ENCODE peak calls at places on chromosomes 16 and 17, in seven cellular contexts. One of them, this sample, is unnamed.

GRCh38 chr16:71853413-71853812 is 7.6 kb downstream of the ATXN1L start:
- DNase-seq in heart left ventricle: no peak
- DNase-seq in bronchial epithelial cell: no peak
- DNase-seq in lower leg skin: no peak
- DNase-seq in foreskin fibroblast: no peak
- DNase-seq in IMR-90: no peak
- DNase-seq in ovary: no peak
- DNase-seq in this sample: no peak

GRCh38 chr17:81712468-81713003 is 452 bp downstream of the SLC25A10 start:
- DNase-seq in heart left ventricle: no peak
- DNase-seq in bronchial epithelial cell: no peak
- DNase-seq in lower leg skin: no peak
- DNase-seq in foreskin fibroblast: no peak
- DNase-seq in IMR-90: no peak
- DNase-seq in ovary: no peak
- DNase-seq in this sample: no peak

GRCh38 chr16:13453938-13454553 is 465.9 kb upstream of the ERCC4 start:
- DNase-seq in heart left ventricle: no peak
- DNase-seq in bronchial epithelial cell: peak; percentile 13
- DNase-seq in lower leg skin: no peak
- DNase-seq in foreskin fibroblast: peak; percentile 47
- DNase-seq in IMR-90: no peak
- DNase-seq in ovary: no peak
- DNase-seq in this sample: no peak

GRCh38 chr17:61837175-61838051 is 25.9 kb downstream of the BRIP1 start:
- DNase-seq in heart left ventricle: no peak
- DNase-seq in bronchial epithelial cell: peak; percentile 52
- DNase-seq in lower leg skin: no peak
- DNase-seq in foreskin fibroblast: peak; percentile 51
- DNase-seq in IMR-90: peak; percentile 81
- DNase-seq in ovary: peak; percentile 56
- DNase-seq in this sample: peak; percentile 26

GRCh38 chr17:39270923-39271322 is 45.2 kb upstream of the STAC2 start:
- DNase-seq in heart left ventricle: no peak
- DNase-seq in bronchial epithelial cell: peak; percentile 13
- DNase-seq in lower leg skin: no peak
- DNase-seq in foreskin fibroblast: peak; percentile 55
- DNase-seq in IMR-90: peak; percentile 81
- DNase-seq in ovary: no peak
- DNase-seq in this sample: no peak

GRCh38 chr16:6891486-6891885 is 441.2 kb upstream of the RBFOX1 start:
- DNase-seq in heart left ventricle: no peak
- DNase-seq in bronchial epithelial cell: peak; percentile 29
- DNase-seq in lower leg skin: no peak
- DNase-seq in foreskin fibroblast: no peak
- DNase-seq in IMR-90: no peak
- DNase-seq in ovary: no peak
- DNase-seq in this sample: no peak

GRCh38 chr17:71516149-71516548 is 604.7 kb upstream of the SOX9 start:
- DNase-seq in heart left ventricle: no peak
- DNase-seq in bronchial epithelial cell: peak; percentile 56
- DNase-seq in lower leg skin: no peak
- DNase-seq in foreskin fibroblast: no peak
- DNase-seq in IMR-90: no peak
- DNase-seq in ovary: no peak
- DNase-seq in this sample: no peak

GRCh38 chr17:48997103-48997826 is at the start of gene IGF2BP1:
- DNase-seq in heart left ventricle: no peak
- DNase-seq in bronchial epithelial cell: no peak
- DNase-seq in lower leg skin: peak; percentile 82
- DNase-seq in foreskin fibroblast: peak; percentile 61
- DNase-seq in IMR-90: peak; percentile 78
- DNase-seq in ovary: no peak
- DNase-seq in this sample: peak; percentile 56

GRCh38 chr17:17736205-17737183 is 55.2 kb downstream of the RAI1 start:
- DNase-seq in heart left ventricle: no peak
- DNase-seq in bronchial epithelial cell: no peak
- DNase-seq in lower leg skin: no peak
- DNase-seq in foreskin fibroblast: no peak
- DNase-seq in IMR-90: peak; percentile 43
- DNase-seq in ovary: no peak
- DNase-seq in this sample: no peak

GRCh38 chr16:72860726-72861562 is 187.0 kb downstream of the ZFHX3 start:
- DNase-seq in heart left ventricle: no peak
- DNase-seq in bronchial epithelial cell: no peak
- DNase-seq in lower leg skin: peak; percentile 70
- DNase-seq in foreskin fibroblast: no peak
- DNase-seq in IMR-90: no peak
- DNase-seq in ovary: no peak
- DNase-seq in this sample: no peak

GRCh38 chr17:74063439-74063838 is 140.0 kb upstream of the RPL38 start:
- DNase-seq in heart left ventricle: no peak
- DNase-seq in bronchial epithelial cell: no peak
- DNase-seq in lower leg skin: no peak
- DNase-seq in foreskin fibroblast: no peak
- DNase-seq in IMR-90: no peak
- DNase-seq in ovary: no peak
- DNase-seq in this sample: no peak

GRCh38 chr17:51761105-51761504 is 397.4 kb downstream of the CA10 start:
- DNase-seq in heart left ventricle: no peak
- DNase-seq in bronchial epithelial cell: no peak
- DNase-seq in lower leg skin: no peak
- DNase-seq in foreskin fibroblast: no peak
- DNase-seq in IMR-90: no peak
- DNase-seq in ovary: no peak
- DNase-seq in this sample: no peak

GRCh38 chr16:24838554-24839266 is 7.1 kb upstream of the SLC5A11 start:
- DNase-seq in heart left ventricle: no peak
- DNase-seq in bronchial epithelial cell: peak; percentile 74
- DNase-seq in lower leg skin: peak; percentile 75
- DNase-seq in foreskin fibroblast: peak; percentile 42
- DNase-seq in IMR-90: peak; percentile 70
- DNase-seq in ovary: no peak
- DNase-seq in this sample: no peak

GRCh38 chr17:14300628-14301278 is at the start of gene HS3ST3B1:
- DNase-seq in heart left ventricle: peak; percentile 98
- DNase-seq in bronchial epithelial cell: peak; percentile 95
- DNase-seq in lower leg skin: peak; percentile 100
- DNase-seq in foreskin fibroblast: peak; percentile 100
- DNase-seq in IMR-90: peak; percentile 100
- DNase-seq in ovary: peak; percentile 99
- DNase-seq in this sample: peak; percentile 99
- TF ChIP-seq CTCF in heart left ventricle: no peak
- TF ChIP-seq CTCF in bronchial epithelial cell: no peak
- TF ChIP-seq CTCF in lower leg skin: no peak
- TF ChIP-seq CTCF in foreskin fibroblast: no peak
- TF ChIP-seq CTCF in IMR-90: no peak
- TF ChIP-seq CTCF in ovary: peak; percentile 51
- TF ChIP-seq CTCF in this sample: no peak

GRCh38 chr16:26453215-26453614 is 613.5 kb upstream of the C16orf82 start:
- DNase-seq in heart left ventricle: no peak
- DNase-seq in bronchial epithelial cell: no peak
- DNase-seq in lower leg skin: no peak
- DNase-seq in foreskin fibroblast: no peak
- DNase-seq in IMR-90: no peak
- DNase-seq in ovary: no peak
- DNase-seq in this sample: no peak
- TF ChIP-seq CTCF in heart left ventricle: no peak
- TF ChIP-seq CTCF in bronchial epithelial cell: no peak
- TF ChIP-seq CTCF in lower leg skin: no peak
- TF ChIP-seq CTCF in foreskin fibroblast: no peak
- TF ChIP-seq CTCF in IMR-90: no peak
- TF ChIP-seq CTCF in ovary: no peak
- TF ChIP-seq CTCF in this sample: no peak

DNA sequence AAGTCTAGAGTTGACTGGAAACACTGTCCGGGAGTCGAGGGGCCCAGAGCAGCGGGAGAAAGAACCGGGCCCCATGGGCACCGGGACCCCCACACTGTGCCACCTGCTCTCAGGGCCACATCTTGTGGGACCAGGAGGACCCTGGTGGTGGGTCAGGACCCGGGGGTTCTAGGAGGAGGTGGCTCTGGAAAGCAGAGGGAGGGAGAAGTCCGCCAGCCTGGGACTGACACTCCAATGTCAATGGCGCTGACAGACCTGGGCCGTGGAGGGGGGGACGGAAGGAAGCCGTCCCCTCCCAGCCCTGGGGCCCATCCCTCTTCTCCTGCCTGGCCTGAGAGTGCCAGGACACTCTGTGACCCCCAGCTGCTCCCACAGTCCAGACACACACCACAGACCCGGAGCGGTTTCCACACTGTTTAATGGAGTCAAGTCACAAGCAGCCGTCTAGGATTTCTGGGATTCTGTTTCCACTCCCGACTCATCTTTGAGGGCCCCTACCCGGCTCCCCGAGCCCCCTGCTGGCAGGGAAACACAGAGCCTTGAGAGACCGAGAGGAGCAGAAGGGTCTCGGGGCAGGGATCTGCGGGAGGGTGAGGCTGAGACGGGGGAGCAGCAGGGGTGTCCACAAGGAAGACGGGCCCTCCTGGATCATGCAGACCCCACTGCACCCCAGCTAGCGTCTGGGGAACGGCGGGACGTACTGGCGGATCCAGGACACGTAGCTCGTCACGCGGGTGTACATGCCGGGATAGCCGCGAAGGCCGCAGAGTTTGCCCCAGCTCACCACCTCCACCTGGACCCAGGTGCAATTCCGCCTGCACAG is 23.6 kb upstream of the UBE2I start:
- DNase-seq in heart left ventricle: peak; percentile 57
- DNase-seq in bronchial epithelial cell: no peak
- DNase-seq in lower leg skin: no peak
- DNase-seq in foreskin fibroblast: no peak
- DNase-seq in IMR-90: no peak
- DNase-seq in ovary: no peak
- DNase-seq in this sample: no peak
- TF ChIP-seq CTCF in heart left ventricle: no peak
- TF ChIP-seq CTCF in bronchial epithelial cell: no peak
- TF ChIP-seq CTCF in lower leg skin: no peak
- TF ChIP-seq CTCF in foreskin fibroblast: no peak
- TF ChIP-seq CTCF in IMR-90: no peak
- TF ChIP-seq CTCF in ovary: no peak
- TF ChIP-seq CTCF in this sample: no peak

DNA sequence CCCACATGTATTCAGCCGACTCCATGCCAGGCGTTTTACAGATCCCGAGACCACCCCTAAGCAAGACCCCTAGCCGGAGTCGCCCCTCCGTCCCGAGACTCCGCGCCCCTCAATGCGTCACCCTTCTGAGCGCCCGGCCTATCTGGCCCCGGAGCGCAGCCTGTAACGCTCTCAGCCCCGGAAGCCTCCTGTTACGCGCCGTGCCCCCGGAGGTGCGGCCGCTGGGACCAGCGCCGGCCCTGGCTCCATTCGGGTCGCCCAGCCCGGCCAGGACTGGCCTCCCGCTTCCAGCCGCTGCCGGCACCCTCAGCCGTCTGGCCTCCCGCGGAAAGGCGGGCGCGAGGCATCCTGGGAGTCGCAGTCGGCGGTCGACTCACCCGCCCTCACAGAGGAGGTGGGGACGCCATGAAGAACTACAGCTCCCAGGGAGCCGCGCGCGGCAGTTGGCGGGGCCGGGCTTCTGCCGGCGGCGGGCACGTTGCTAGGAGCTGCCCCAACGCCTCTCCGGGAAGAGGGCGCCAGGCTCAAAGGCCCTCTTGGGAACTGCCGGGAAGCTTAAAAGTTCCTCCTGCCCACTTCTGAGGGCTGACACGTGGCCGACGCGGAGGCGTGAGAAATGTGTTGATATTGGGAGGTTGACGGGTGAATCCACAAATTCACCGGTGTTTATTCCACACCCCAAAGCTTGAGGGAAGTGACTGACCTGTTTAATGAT is at the start of gene FBF1:
- DNase-seq in heart left ventricle: peak; percentile 97
- DNase-seq in bronchial epithelial cell: peak; percentile 87
- DNase-seq in lower leg skin: peak; percentile 98
- DNase-seq in foreskin fibroblast: peak; percentile 96
- DNase-seq in IMR-90: peak; percentile 90
- DNase-seq in ovary: peak; percentile 94
- DNase-seq in this sample: peak; percentile 85
- TF ChIP-seq CTCF in heart left ventricle: peak; percentile 9
- TF ChIP-seq CTCF in bronchial epithelial cell: peak; percentile 2
- TF ChIP-seq CTCF in lower leg skin: no peak
- TF ChIP-seq CTCF in foreskin fibroblast: no peak
- TF ChIP-seq CTCF in IMR-90: no peak
- TF ChIP-seq CTCF in ovary: peak; percentile 17
- TF ChIP-seq CTCF in this sample: no peak

GRCh38 chr17:4541328-4542002 is 13.7 kb downstream of the MYBBP1A start:
- DNase-seq in heart left ventricle: peak; percentile 65
- DNase-seq in bronchial epithelial cell: no peak
- DNase-seq in lower leg skin: peak; percentile 82
- DNase-seq in foreskin fibroblast: no peak
- DNase-seq in IMR-90: no peak
- DNase-seq in ovary: no peak
- DNase-seq in this sample: no peak
- TF ChIP-seq CTCF in heart left ventricle: peak; percentile 25
- TF ChIP-seq CTCF in bronchial epithelial cell: no peak
- TF ChIP-seq CTCF in lower leg skin: no peak
- TF ChIP-seq CTCF in foreskin fibroblast: no peak
- TF ChIP-seq CTCF in IMR-90: no peak
- TF ChIP-seq CTCF in ovary: no peak
- TF ChIP-seq CTCF in this sample: no peak

GRCh38 chr16:89974860-89975259 is 26.3 kb downstream of the DEF8 start:
- DNase-seq in heart left ventricle: no peak
- DNase-seq in bronchial epithelial cell: no peak
- DNase-seq in lower leg skin: no peak
- DNase-seq in foreskin fibroblast: no peak
- DNase-seq in IMR-90: no peak
- DNase-seq in ovary: no peak
- DNase-seq in this sample: no peak

GRCh38 chr16:89973235-89973634 is 24.7 kb downstream of the DEF8 start:
- DNase-seq in heart left ventricle: no peak
- DNase-seq in bronchial epithelial cell: no peak
- DNase-seq in lower leg skin: no peak
- DNase-seq in foreskin fibroblast: no peak
- DNase-seq in IMR-90: no peak
- DNase-seq in ovary: no peak
- DNase-seq in this sample: no peak

GRCh38 chr16:89971495-89972243 is 23.1 kb downstream of the DEF8 start:
- DNase-seq in heart left ventricle: no peak
- DNase-seq in bronchial epithelial cell: no peak
- DNase-seq in lower leg skin: no peak
- DNase-seq in foreskin fibroblast: peak; percentile 10
- DNase-seq in IMR-90: no peak
- DNase-seq in ovary: no peak
- DNase-seq in this sample: no peak

GRCh38 chr16:89973654-89974335 is 25.2 kb downstream of the DEF8 start:
- DNase-seq in heart left ventricle: no peak
- DNase-seq in bronchial epithelial cell: no peak
- DNase-seq in lower leg skin: no peak
- DNase-seq in foreskin fibroblast: no peak
- DNase-seq in IMR-90: no peak
- DNase-seq in ovary: no peak
- DNase-seq in this sample: no peak

GRCh38 chr16:89972244-89973234 is 24.0 kb downstream of the DEF8 start:
- DNase-seq in heart left ventricle: peak; percentile 97
- DNase-seq in bronchial epithelial cell: peak; percentile 65
- DNase-seq in lower leg skin: peak; percentile 98
- DNase-seq in foreskin fibroblast: peak; percentile 86
- DNase-seq in IMR-90: peak; percentile 85
- DNase-seq in ovary: peak; percentile 95
- DNase-seq in this sample: peak; percentile 85
- TF ChIP-seq CTCF in heart left ventricle: no peak
- TF ChIP-seq CTCF in bronchial epithelial cell: no peak
- TF ChIP-seq CTCF in lower leg skin: no peak
- TF ChIP-seq CTCF in foreskin fibroblast: no peak
- TF ChIP-seq CTCF in IMR-90: no peak
- TF ChIP-seq CTCF in ovary: peak; percentile 54
- TF ChIP-seq CTCF in this sample: no peak

This sample was measured in mesothelial cell of epicardium.